ENCODE peak calls at places on chromosome 21, in six cellular contexts. U, A, Z, B, L and K are unnamed samples.

GRCh38 chr21:45541221-45542039 is 810 bp downstream of the SLC19A1 start:
- DNase-seq in Z (peak), U (peak), A (peak), L (peak), B (peak), K (peak)

GRCh38 chr21:36377391-36377842 is 7.8 kb upstream of the CHAF1B start:
- DNase-seq in Z (no peak), U (no peak), B (no peak), A (no peak), L (no peak), K (no peak)

GRCh38 chr21:17667256-17667655 is 54.6 kb upstream of the BTG3 start:
- DNase-seq in U (no peak), Z (no peak), A (no peak), B (no peak), L (no peak), K (no peak)

GRCh38 chr21:37531402-37532042 is 164.9 kb downstream of the DYRK1A start:
- DNase-seq in Z (no peak), U (peak), B (no peak), L (no peak), A (no peak), K (no peak)

GRCh38 chr21:35062016-35062415 is 12.9 kb upstream of the RUNX1 start:
- DNase-seq in A (no peak), B (no peak), U (no peak), L (no peak), Z (no peak), K (no peak)

GRCh38 chr21:28215214-28215954 is 777.3 kb downstream of the LTN1 start:
- DNase-seq in B (no peak), Z (no peak), A (peak), U (no peak), L (no peak), K (no peak)

GRCh38 chr21:38937286-38937790 is 131.6 kb downstream of the ETS2 start:
- DNase-seq in A (no peak), B (no peak), L (no peak), U (no peak), Z (no peak), K (no peak)

GRCh38 chr21:31220567-31220966 is 123.5 kb downstream of the TIAM1 start:
- DNase-seq in B (no peak), L (no peak), Z (no peak), U (no peak), A (no peak), K (no peak)

GRCh38 chr21:31173881-31174555 is 135.7 kb upstream of the KRTAP19-8 start:
- DNase-seq in U (no peak), Z (no peak), L (no peak), A (peak), B (peak), K (no peak)

GRCh38 chr21:38494254-38494648 is 4.0 kb downstream of the ERG start:
- DNase-seq in A (no peak), L (no peak), Z (no peak), U (no peak), B (no peak), K (no peak)

GRCh38 chr21:39094087-39094785 is 89.0 kb downstream of the PSMG1 start:
- DNase-seq in B (no peak), A (no peak), L (no peak), Z (no peak), U (no peak), K (no peak)

GRCh38 chr21:16159213-16159970 is 429.6 kb downstream of the USP25 start:
- DNase-seq in B (no peak), L (no peak), U (no peak), Z (no peak), A (no peak), K (no peak)

GRCh38 chr21:34625194-34625593 is 10.3 kb upstream of the RCAN1 start:
- DNase-seq in B (no peak), Z (no peak), A (no peak), L (no peak), U (no peak), K (no peak)

GRCh38 chr21:27693376-27693775 is 726.5 kb upstream of the ADAMTS5 start:
- DNase-seq in U (no peak), L (no peak), B (no peak), A (no peak), Z (no peak), K (no peak)

GRCh38 chr21:37461494-37461893 is 94.9 kb downstream of the DYRK1A start:
- DNase-seq in Z (no peak), A (no peak), L (no peak), U (no peak), B (no peak), K (no peak)

GRCh38 chr21:18759751-18760161 is 356.2 kb upstream of the TMPRSS15 start:
- DNase-seq in L (no peak), A (no peak), Z (no peak), B (no peak), U (no peak), K (no peak)

GRCh38 chr21:44907966-44908364 is 12.7 kb downstream of the ITGB2 start:
- DNase-seq in B (no peak), U (no peak), A (no peak), Z (no peak), L (no peak), K (no peak)

GRCh38 chr21:33657124-33657842 is 15.0 kb downstream of the ITSN1 start:
- DNase-seq in Z (no peak), A (no peak), L (no peak), B (no peak), U (no peak), K (no peak)

GRCh38 chr21:44357064-44357837 is 3.8 kb downstream of the TRPM2 start:
- DNase-seq in U (no peak), A (no peak), L (no peak), B (no peak), Z (no peak), K (no peak)

GRCh38 chr21:33025106-33025470 is 647 bp upstream of the OLIG2 start:
- DNase-seq in L (peak), U (no peak), Z (no peak), B (no peak), A (no peak), K (no peak)

GRCh38 chr21:42846221-42846620 is 33.1 kb downstream of the WDR4 start:
- DNase-seq in A (no peak), B (no peak), U (no peak), L (peak), Z (no peak), K (no peak)

GRCh38 chr21:46077674-46078101 is 20.2 kb upstream of the COL6A2 start:
- DNase-seq in U (peak), Z (no peak), B (no peak), A (peak), L (no peak), K (no peak)

GRCh38 chr21:33383056-33383888 is 19.9 kb upstream of the IFNGR2 start:
- DNase-seq in U (peak), L (no peak), A (peak), Z (peak), B (peak), K (peak)

GRCh38 chr21:28106370-28106890 is 886.2 kb downstream of the LTN1 start:
- DNase-seq in A (no peak), L (no peak), Z (no peak), U (no peak), B (no peak), K (no peak)

GRCh38 chr21:36706482-36706852 is 7.6 kb downstream of the SIM2 start:
- DNase-seq in Z (no peak), U (no peak), B (no peak), A (no peak), L (no peak), K (no peak)

GRCh38 chr21:42141643-42142042 is 70.5 kb downstream of the UMODL1 start:
- DNase-seq in L (no peak), U (no peak), B (no peak), Z (no peak), A (no peak), K (no peak)

GRCh38 chr21:21146587-21147373 is 148.6 kb downstream of the NCAM2 start:
- DNase-seq in B (no peak), A (no peak), Z (no peak), L (no peak), U (no peak), K (no peak)

GRCh38 chr21:45074048-45074817 is at the start of gene ADARB1:
- DNase-seq in U (peak), A (peak), B (peak), L (peak), Z (peak), K (peak)

GRCh38 chr21:34073749-34074282 is 438 bp downstream of the MRPS6 start:
- DNase-seq in A (no peak), U (no peak), Z (peak), B (peak), L (peak), K (peak)

GRCh38 chr21:41638201-41638790 is 128.6 kb downstream of the RIPK4 start:
- DNase-seq in Z (no peak), U (no peak), B (no peak), A (no peak), L (no peak), K (no peak)

GRCh38 chr21:26554365-26554764 is 18.7 kb downstream of the CYYR1 start:
- DNase-seq in L (no peak), U (no peak), Z (no peak), A (no peak), B (no peak), K (no peak)

GRCh38 chr21:45347048-45347711 is 57.8 kb upstream of the COL18A1 start:
- DNase-seq in L (no peak), B (no peak), Z (no peak), U (no peak), A (no peak), K (no peak)

GRCh38 chr21:42460391-42461184 is 35.4 kb downstream of the RSPH1 start:
- DNase-seq in L (no peak), Z (peak), B (no peak), U (no peak), A (no peak), K (no peak)

GRCh38 chr21:43598416-43599120 is 60.7 kb downstream of the HSF2BP start:
- DNase-seq in Z (no peak), B (no peak), A (no peak), U (no peak), L (no peak), K (no peak)